ENCODE peak calls at places on chromosomes 2 and 18, in nine cellular contexts. K is GM23248; W is HFFc6; O is NCI-H1105; U is WERI-Rb-1; A is stimulated activated CD4-positive, alpha-beta T cell treated with anti-CD3 and anti-CD28 coated beads, Interleukin-4, amount 100 ng/mL, for 1 hour; B is activated CD4-positive, alpha-beta T cell treated with anti-CD3 and anti-CD28 coated beads, Interleukin-2, amount 50 U/mL, for 1 hour; T is stimulated activated CD8-positive, alpha-beta memory T cell treated with anti-CD3 and anti-CD28 coated beads, Interleukin-7, amount 100 ng/mL, for 1 hour; S is hypothalamus. X is an unnamed sample.

GRCh38 chr2:160332318-160332717 is 132.2 kb upstream of the ITGB6 start:
- DNase-seq in K (peak), W (no peak), O (no peak), U (no peak), A (no peak), B (no peak), T (no peak), S (no peak), X (no peak)

GRCh38 chr2:173231465-173231864 is 123.2 kb upstream of the CDCA7 start:
- DNase-seq in K (no peak), W (no peak), O (no peak), U (no peak), A (no peak), B (no peak), T (no peak), S (no peak), X (no peak)

GRCh38 chr2:175156534-175156933 is 11.5 kb downstream of the ATF2 start:
- DNase-seq in K (no peak), W (no peak), O (no peak), U (no peak), A (no peak), B (no peak), T (no peak), S (no peak), X (no peak)

GRCh38 chr2:190180313-190181065 is 118.0 kb upstream of the MSTN start:
- DNase-seq in K (peak), W (no peak), O (peak), U (peak), A (peak), B (no peak), T (no peak), S (peak), X (no peak)

GRCh38 chr2:32864337-32864736 is 82.4 kb upstream of the LTBP1 start:
- DNase-seq in K (peak), W (peak), O (no peak), U (no peak), A (no peak), B (no peak), T (no peak), S (no peak), X (peak)

GRCh38 chr18:9608298-9608697 is 6.1 kb downstream of the PPP4R1 start:
- DNase-seq in K (peak), W (no peak), O (no peak), U (no peak), A (no peak), B (no peak), T (no peak), S (no peak), X (no peak)

GRCh38 chr2:204360218-204361007 is 184.9 kb upstream of the PARD3B start:
- DNase-seq in K (no peak), W (no peak), O (no peak), U (no peak), A (no peak), B (no peak), T (no peak), S (no peak), X (no peak)

GRCh38 chr2:226652388-226652787 is 147.2 kb downstream of the IRS1 start:
- DNase-seq in K (peak), W (peak), O (no peak), U (no peak), A (no peak), B (no peak), T (no peak), S (no peak), X (peak)

GRCh38 chr2:120669121-120669952 is 66.3 kb upstream of the GLI2 start:
- DNase-seq in K (peak), W (no peak), O (no peak), U (peak), A (no peak), B (no peak), T (no peak), S (no peak), X (no peak)

GRCh38 chr2:166494140-166494544 is at the start of gene SCN7A:
- DNase-seq in K (peak), W (no peak), O (peak), U (peak), A (no peak), B (no peak), T (no peak), S (no peak), X (no peak)

GRCh38 chr18:34976084-34976483 is 65.1 kb upstream of the MAPRE2 start:
- DNase-seq in K (no peak), W (no peak), O (no peak), U (no peak), A (no peak), B (no peak), T (no peak), S (no peak), X (no peak)

GRCh38 chr18:32742620-32743019 is 30.2 kb downstream of the KLHL14 start:
- DNase-seq in K (no peak), W (no peak), O (no peak), U (no peak), A (no peak), B (no peak), T (no peak), S (no peak), X (no peak)

GRCh38 chr2:135164431-135164830 is 112.3 kb downstream of the RAB3GAP1 start:
- DNase-seq in K (peak), W (peak), O (no peak), U (no peak), A (no peak), B (no peak), T (no peak), S (no peak), X (peak)

GRCh38 chr2:145744541-145745386 is 1224.8 kb upstream of the ZEB2 start:
- DNase-seq in K (peak), W (peak), O (no peak), U (no peak), A (no peak), B (no peak), T (no peak), S (no peak), X (peak)

GRCh38 chr18:49160075-49160930 is 209.5 kb upstream of the SMAD7 start:
- DNase-seq in K (no peak), W (no peak), O (no peak), U (no peak), A (no peak), B (no peak), T (no peak), S (no peak), X (no peak)

GRCh38 chr18:22683196-22683676 is 249.9 kb upstream of the RBBP8 start:
- DNase-seq in K (peak), W (peak), O (peak), U (no peak), A (no peak), B (no peak), T (no peak), S (no peak), X (no peak)

GRCh38 chr2:240725266-240726060 is 33.8 kb downstream of the AQP12A start:
- DNase-seq in K (no peak), W (no peak), O (no peak), U (no peak), A (no peak), B (no peak), T (no peak), S (no peak), X (no peak)

GRCh38 chr2:20608666-20609348 is 42.1 kb downstream of the HS1BP3 start:
- DNase-seq in K (no peak), W (no peak), O (no peak), U (no peak), A (no peak), B (no peak), T (no peak), S (no peak), X (no peak)

GRCh38 chr2:100416939-100417744 is at the start of gene CHST10:
- DNase-seq in K (peak), W (no peak), O (peak), U (peak), A (peak), B (peak), T (peak), S (no peak), X (no peak)

GRCh38 chr2:165691615-165692014 is 102.4 kb downstream of the GALNT3 start:
- DNase-seq in K (peak), W (peak), O (no peak), U (peak), A (no peak), B (no peak), T (no peak), S (no peak), X (no peak)

GRCh38 chr2:144456680-144457079 is 63.2 kb downstream of the ZEB2 start:
- DNase-seq in K (peak), W (peak), O (no peak), U (no peak), A (no peak), B (no peak), T (no peak), S (no peak), X (peak)

GRCh38 chr2:97713296-97714083 is at the start of gene ZAP70:
- DNase-seq in K (no peak), W (no peak), O (no peak), U (peak), A (peak), B (peak), T (peak), S (no peak), X (no peak)

GRCh38 chr18:51724790-51725721 is 527.6 kb upstream of the MEX3C start:
- DNase-seq in K (peak), W (no peak), O (no peak), U (no peak), A (no peak), B (no peak), T (no peak), S (no peak), X (no peak)

GRCh38 chr2:168948621-168949212 is 47.6 kb downstream of the G6PC2 start:
- DNase-seq in K (peak), W (no peak), O (no peak), U (no peak), A (no peak), B (no peak), T (no peak), S (no peak), X (no peak)

GRCh38 chr18:4068552-4069158 is 386.5 kb downstream of the DLGAP1 start:
- DNase-seq in K (peak), W (peak), O (no peak), U (peak), A (peak), B (peak), T (no peak), S (no peak), X (no peak)

GRCh38 chr18:22559414-22560282 is 141.9 kb upstream of the CTAGE1 start:
- DNase-seq in K (peak), W (no peak), O (peak), U (peak), A (no peak), B (no peak), T (no peak), S (no peak), X (no peak)

GRCh38 chr2:43450617-43451016 is 145.2 kb downstream of the THADA start:
- DNase-seq in K (no peak), W (no peak), O (no peak), U (no peak), A (no peak), B (no peak), T (no peak), S (no peak), X (no peak)

GRCh38 chr2:150146879-150147278 is 340.6 kb downstream of the RND3 start:
- DNase-seq in K (no peak), W (no peak), O (no peak), U (no peak), A (no peak), B (no peak), T (no peak), S (no peak), X (no peak)

GRCh38 chr2:123362671-123363070 is 662.4 kb upstream of the CNTNAP5 start:
- DNase-seq in K (no peak), W (no peak), O (no peak), U (no peak), A (no peak), B (no peak), T (no peak), S (no peak), X (no peak)

GRCh38 chr2:162100579-162100978 is 26.6 kb upstream of the DPP4 start:
- DNase-seq in K (no peak), W (no peak), O (no peak), U (no peak), A (no peak), B (no peak), T (no peak), S (no peak), X (no peak)

GRCh38 chr18:6543330-6543908 is 128.7 kb upstream of the L3MBTL4 start:
- DNase-seq in K (peak), W (peak), O (peak), U (no peak), A (no peak), B (no peak), T (no peak), S (no peak), X (peak)

GRCh38 chr2:146916914-146917313 is 927.9 kb upstream of the ACVR2A start:
- DNase-seq in K (no peak), W (no peak), O (no peak), U (peak), A (no peak), B (no peak), T (no peak), S (no peak), X (no peak)

GRCh38 chr2:63058149-63058741 is 7.6 kb downstream of the OTX1 start:
- DNase-seq in K (peak), W (no peak), O (no peak), U (peak), A (no peak), B (no peak), T (no peak), S (no peak), X (no peak)

GRCh38 chr2:16061406-16062217 is 121.3 kb downstream of the MYCN start:
- DNase-seq in K (no peak), W (no peak), O (no peak), U (peak), A (no peak), B (no peak), T (no peak), S (no peak), X (no peak)

GRCh38 chr2:227460079-227460485 is 11.9 kb upstream of the AGFG1 start:
- DNase-seq in K (peak), W (peak), O (no peak), U (no peak), A (peak), B (peak), T (peak), S (no peak), X (no peak)